ENCODE peak calls at places on chromosomes 7 and 10, in nine cellular contexts. E, O, C, Q, I, J, N, P and Y are unnamed samples.

GRCh38 chr10:68333905-68334431 is 1.2 kb upstream of the PBLD start:
- DNase-seq in E (no peak), O (no peak), C (no peak), Q (no peak), I (no peak), J (no peak), N (no peak), P (no peak), Y (no peak)

GRCh38 chr7:91068136-91068795 is 196.0 kb upstream of the FZD1 start:
- DNase-seq in E (no peak), O (peak), C (no peak), Q (no peak), I (no peak), J (no peak), N (no peak), P (no peak), Y (no peak)

GRCh38 chr10:119059557-119059956 is 21.1 kb downstream of the EIF3A start:
- DNase-seq in E (no peak), O (no peak), C (no peak), Q (no peak), I (no peak), J (no peak), N (no peak), P (no peak), Y (no peak)

GRCh38 chr7:69185170-69185569 is 413.1 kb upstream of the AUTS2 start:
- DNase-seq in E (no peak), O (no peak), C (no peak), Q (no peak), I (no peak), J (no peak), N (no peak), P (no peak), Y (no peak)

GRCh38 chr10:6141296-6142151 is 52.7 kb downstream of the RBM17 start:
- DNase-seq in E (no peak), O (peak), C (no peak), Q (no peak), I (no peak), J (no peak), N (no peak), P (no peak), Y (peak)

GRCh38 chr7:134697487-134697886 is 50.8 kb downstream of the BPGM start:
- DNase-seq in E (no peak), O (peak), C (no peak), Q (no peak), I (no peak), J (no peak), N (no peak), P (no peak), Y (no peak)

GRCh38 chr10:1063232-1063862 is 7.2 kb downstream of the WDR37 start:
- DNase-seq in E (no peak), O (no peak), C (no peak), Q (no peak), I (no peak), J (no peak), N (no peak), P (no peak), Y (no peak)

GRCh38 chr7:95493247-95493646 is 7.5 kb downstream of the ASB4 start:
- DNase-seq in E (no peak), O (peak), C (no peak), Q (no peak), I (no peak), J (no peak), N (no peak), P (no peak), Y (no peak)

GRCh38 chr7:16817536-16817935 is 12.7 kb upstream of the AGR2 start:
- DNase-seq in E (no peak), O (peak), C (no peak), Q (no peak), I (no peak), J (no peak), N (no peak), P (no peak), Y (no peak)

GRCh38 chr10:90775351-90776028 is 82.3 kb downstream of the HTR7 start:
- DNase-seq in E (no peak), O (peak), C (no peak), Q (no peak), I (no peak), J (peak), N (no peak), P (no peak), Y (no peak)

GRCh38 chr10:91251430-91252056 is 31.1 kb downstream of the PCGF5 start:
- DNase-seq in E (peak), O (peak), C (peak), Q (peak), I (peak), J (peak), N (peak), P (peak), Y (peak)

GRCh38 chr7:155193716-155194115 is 104.0 kb upstream of the INSIG1 start:
- DNase-seq in E (no peak), O (no peak), C (no peak), Q (no peak), I (no peak), J (no peak), N (no peak), P (no peak), Y (no peak)

GRCh38 chr7:142476077-142476476 is 218.2 kb upstream of the PRSS58 start:
- DNase-seq in E (no peak), O (no peak), C (no peak), Q (no peak), I (no peak), J (no peak), N (no peak), P (no peak), Y (no peak)

GRCh38 chr10:68106656-68107055 is 2.6 kb upstream of the MYPN start:
- DNase-seq in E (no peak), O (peak), C (peak), Q (no peak), I (no peak), J (no peak), N (no peak), P (no peak), Y (peak)

GRCh38 chr7:10973942-10974716 is 457 bp downstream of the PHF14 start:
- DNase-seq in E (no peak), O (no peak), C (no peak), Q (peak), I (peak), J (peak), N (no peak), P (no peak), Y (peak)

GRCh38 chr7:128932862-128933821 is 4.6 kb upstream of the IRF5 start:
- DNase-seq in E (no peak), O (no peak), C (no peak), Q (no peak), I (no peak), J (peak), N (no peak), P (no peak), Y (no peak)

GRCh38 chr7:143300959-143301617 is 12.9 kb downstream of the CASP2 start:
- DNase-seq in E (no peak), O (no peak), C (no peak), Q (no peak), I (no peak), J (no peak), N (no peak), P (no peak), Y (no peak)

GRCh38 chr7:86643478-86644281 is at the start of gene GRM3:
- DNase-seq in E (peak), O (no peak), C (no peak), Q (no peak), I (no peak), J (no peak), N (no peak), P (no peak), Y (no peak)

GRCh38 chr7:16409777-16410176 is 11.6 kb downstream of the CRPPA start:
- DNase-seq in E (no peak), O (no peak), C (no peak), Q (no peak), I (no peak), J (no peak), N (no peak), P (no peak), Y (no peak)

GRCh38 chr7:98754041-98754479 is 115.8 kb downstream of the TMEM130 start:
- DNase-seq in E (no peak), O (no peak), C (no peak), Q (no peak), I (no peak), J (no peak), N (no peak), P (no peak), Y (no peak)

GRCh38 chr7:71484381-71484780 is 352.4 kb downstream of the GALNT17 start:
- DNase-seq in E (no peak), O (no peak), C (no peak), Q (no peak), I (no peak), J (no peak), N (no peak), P (no peak), Y (no peak)

GRCh38 chr10:86876748-86877147 is 80.7 kb downstream of the MMRN2 start:
- DNase-seq in E (no peak), O (no peak), C (no peak), Q (no peak), I (no peak), J (no peak), N (no peak), P (no peak), Y (no peak)
- H3K27ac ChIP-seq in E (no peak), O (no peak), C (no peak), Q (no peak), I (no peak), J (peak), N (no peak), P (no peak), Y (no peak)

GRCh38 chr7:151425670-151426075 is 14.3 kb downstream of the CRYGN start:
- DNase-seq in E (no peak), O (no peak), C (no peak), Q (no peak), I (no peak), J (no peak), N (no peak), P (no peak), Y (peak)
- H3K27ac ChIP-seq in E (no peak), O (no peak), C (peak), Q (peak), I (no peak), J (peak), N (peak), P (peak), Y (no peak)

DNA sequence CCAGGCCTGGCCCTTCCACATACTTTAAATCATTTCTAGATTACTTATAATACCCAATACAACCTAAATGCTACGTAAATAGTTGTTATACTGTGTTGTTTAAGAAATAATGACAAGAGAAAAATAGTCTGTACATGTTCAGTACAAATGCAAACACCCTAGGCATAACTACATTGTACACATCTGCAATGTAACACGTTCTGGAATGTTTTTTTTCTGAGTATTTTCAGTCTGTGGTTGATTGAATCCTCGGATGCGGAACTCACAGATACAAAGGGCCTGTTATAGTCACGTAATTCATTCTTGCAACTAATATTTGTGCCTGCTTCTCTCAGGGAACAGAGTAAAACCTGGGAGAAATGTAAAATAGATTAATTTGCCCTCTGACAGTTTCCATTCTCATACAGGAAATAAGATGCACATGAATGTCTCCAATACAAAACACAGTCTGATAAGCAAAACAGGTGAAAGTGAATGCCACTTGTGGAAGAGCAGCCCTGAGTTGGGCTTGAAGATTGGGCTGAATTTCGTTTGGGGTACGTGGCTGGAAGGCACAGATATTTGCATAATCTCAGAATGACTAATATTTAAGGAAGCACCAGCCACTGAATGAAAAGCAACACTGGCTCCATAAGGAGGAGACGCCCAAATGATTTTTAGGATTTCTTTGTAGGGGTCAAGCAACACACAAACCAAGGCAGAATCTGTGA is 19.1 kb downstream of the DENND2A start:
- DNase-seq in E (no peak), O (peak), C (no peak), Q (no peak), I (no peak), J (no peak), N (no peak), P (no peak), Y (no peak)
- H3K27ac ChIP-seq in E (no peak), O (peak), C (no peak), Q (no peak), I (no peak), J (no peak), N (no peak), P (no peak), Y (no peak)

GRCh38 chr10:7817576-7817975 is 729 bp upstream of the TAF3 start:
- DNase-seq in E (no peak), O (no peak), C (no peak), Q (no peak), I (no peak), J (no peak), N (no peak), P (no peak), Y (no peak)
- H3K27ac ChIP-seq in E (no peak), O (peak), C (peak), Q (peak), I (no peak), J (no peak), N (no peak), P (no peak), Y (no peak)

DNA sequence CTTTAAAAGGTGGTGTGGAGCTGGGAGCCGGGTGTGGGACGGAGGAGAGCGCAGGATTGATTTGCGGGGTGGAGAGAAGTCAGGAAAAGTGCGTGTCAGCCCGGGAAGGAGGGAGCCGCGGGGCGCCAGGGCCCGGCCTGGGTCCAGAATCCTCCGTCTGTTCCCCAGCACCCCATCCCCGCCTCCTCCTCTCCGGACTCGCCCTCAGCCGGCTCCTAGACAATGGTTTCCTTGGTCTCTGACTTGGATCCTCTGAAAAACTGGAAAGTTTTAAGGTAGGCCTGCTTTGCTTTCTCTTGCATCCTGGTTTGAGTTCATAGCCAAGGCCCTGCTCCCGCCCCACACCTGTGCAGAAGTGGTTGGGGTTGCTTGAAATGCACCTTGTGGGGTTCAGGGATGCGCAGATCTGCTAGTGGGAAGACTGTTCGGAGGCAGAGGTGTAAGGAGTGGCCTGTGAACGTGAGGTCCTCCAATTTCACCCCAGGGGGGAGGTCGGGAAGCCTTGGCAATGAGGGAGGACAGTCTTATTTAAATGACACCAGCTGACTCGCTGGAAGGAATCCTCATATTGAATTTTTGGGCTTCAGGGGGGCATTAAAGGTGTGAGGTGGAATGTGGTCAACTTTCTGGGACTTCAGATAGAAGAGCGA is 219.0 kb upstream of the CELF2 start:
- DNase-seq in E (no peak), O (no peak), C (no peak), Q (no peak), I (no peak), J (no peak), N (peak), P (no peak), Y (no peak)
- H3K27ac ChIP-seq in E (no peak), O (no peak), C (no peak), Q (peak), I (no peak), J (peak), N (peak), P (peak), Y (no peak)

GRCh38 chr10:18423058-18423637 is 228.2 kb downstream of the NSUN6 start:
- DNase-seq in E (no peak), O (no peak), C (no peak), Q (no peak), I (no peak), J (no peak), N (no peak), P (no peak), Y (no peak)
- H3K27ac ChIP-seq in E (no peak), O (no peak), C (no peak), Q (no peak), I (no peak), J (no peak), N (no peak), P (no peak), Y (no peak)

GRCh38 chr7:127907638-127908040 is 123.6 kb downstream of the LRRC4 start:
- DNase-seq in E (no peak), O (peak), C (no peak), Q (no peak), I (no peak), J (no peak), N (no peak), P (no peak), Y (no peak)
- H3K27ac ChIP-seq in E (no peak), O (no peak), C (no peak), Q (no peak), I (no peak), J (peak), N (no peak), P (no peak), Y (no peak)

DNA sequence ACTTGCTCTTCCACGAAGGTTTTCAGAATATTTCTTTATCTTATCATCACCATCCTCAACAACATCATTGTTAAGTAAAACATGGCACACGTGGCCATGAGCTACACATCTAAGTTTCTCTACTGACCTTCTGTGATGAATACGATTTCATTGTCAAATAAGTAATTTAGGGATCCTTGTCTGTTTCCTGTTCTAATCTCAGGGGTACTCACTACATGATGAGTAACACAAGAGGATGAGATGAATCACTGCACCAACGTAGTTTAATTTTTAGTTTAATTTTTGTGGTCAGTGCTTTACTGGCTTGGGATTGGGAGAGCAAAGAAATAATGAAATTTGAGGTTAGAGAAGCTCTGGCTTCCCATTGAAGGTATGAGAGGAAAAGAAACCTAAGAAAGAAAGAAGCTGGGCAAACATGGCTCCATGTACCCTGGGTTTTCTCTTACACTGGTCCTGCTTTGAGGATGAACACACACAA is 461.9 kb upstream of the KLF6 start:
- DNase-seq in E (no peak), O (peak), C (no peak), Q (no peak), I (no peak), J (no peak), N (no peak), P (no peak), Y (no peak)
- H3K27ac ChIP-seq in E (no peak), O (peak), C (peak), Q (peak), I (no peak), J (peak), N (peak), P (peak), Y (no peak)

DNA sequence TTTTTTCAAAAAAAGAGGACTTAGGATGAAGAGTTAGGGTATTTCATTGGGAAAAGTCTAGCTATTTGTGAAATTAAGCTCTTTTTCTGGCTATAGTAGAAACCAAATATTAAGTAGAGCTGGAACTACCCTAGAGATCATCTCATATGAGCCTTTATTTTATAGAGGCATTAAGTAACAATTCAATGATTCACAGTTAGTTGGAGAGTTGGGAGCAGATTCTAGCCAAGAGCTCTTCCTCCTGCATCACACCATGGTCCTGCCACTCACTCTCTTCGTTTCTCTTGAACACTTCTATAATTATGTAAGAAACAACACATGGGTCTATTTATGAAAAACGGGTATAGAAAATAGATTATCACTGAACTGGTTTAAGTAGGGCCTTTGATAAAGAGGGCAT is 76.1 kb upstream of the ANK3 start:
- DNase-seq in E (no peak), O (no peak), C (no peak), Q (no peak), I (no peak), J (no peak), N (no peak), P (no peak), Y (no peak)
- H3K27ac ChIP-seq in E (no peak), O (no peak), C (peak), Q (no peak), I (no peak), J (no peak), N (no peak), P (no peak), Y (no peak)